ENCODE peak calls at places on chromosomes 7 and 10, in four cellular contexts. R is HL-60, F is GM12878, T is K562. Q is an unnamed sample.

GRCh38 chr10:126235091-126235978 is 152.9 kb downstream of the ADAM12 start:
- DNase-seq in T (no peak), F (no peak), R (no peak), Q (no peak)

GRCh38 chr10:15348579-15348978 is 22.5 kb downstream of the FAM171A1 start:
- DNase-seq in T (no peak), F (no peak), R (no peak), Q (no peak)

GRCh38 chr7:7672545-7673239 is 32.1 kb downstream of the UMAD1 start:
- DNase-seq in T (no peak), R (no peak), F (no peak), Q (no peak)

GRCh38 chr10:99426689-99427088 is 3.7 kb downstream of the GOT1 start:
- DNase-seq in F (no peak), R (no peak), T (no peak), Q (no peak)

GRCh38 chr10:5576154-5576748 is 51.5 kb downstream of the CALML3 start:
- DNase-seq in R (no peak), T (no peak), F (no peak), Q (no peak)

GRCh38 chr7:117673367-117673766 is 193.5 kb downstream of the CFTR start:
- DNase-seq in F (no peak), R (no peak), T (no peak), Q (no peak)

GRCh38 chr10:122279725-122280141 is 8.6 kb downstream of the BTBD16 start:
- DNase-seq in T (peak; percentile 25), R (no peak), F (no peak), Q (no peak)

GRCh38 chr10:132640326-132641125 is 102.9 kb downstream of the INPP5A start:
- DNase-seq in T (no peak), R (no peak), F (no peak), Q (no peak)

GRCh38 chr7:40301486-40302065 is 166.8 kb downstream of the SUGCT start:
- DNase-seq in T (no peak), R (no peak), F (no peak), Q (no peak)

GRCh38 chr10:115918812-115919211 is 354.2 kb downstream of the GFRA1 start:
- DNase-seq in F (no peak), R (no peak), T (no peak), Q (no peak)

GRCh38 chr10:85925201-85925750 is 441.3 kb downstream of the GRID1 start:
- DNase-seq in T (no peak), F (no peak), R (no peak), Q (no peak)

GRCh38 chr10:92208736-92209135 is 82.1 kb downstream of the CPEB3 start:
- DNase-seq in R (no peak), F (no peak), T (no peak), Q (no peak)

GRCh38 chr7:960269-960871 is 5.9 kb upstream of the ADAP1 start:
- DNase-seq in R (no peak), F (no peak), T (no peak), Q (no peak)

GRCh38 chr10:21649441-21649872 is 115.4 kb downstream of the MLLT10 start:
- DNase-seq in F (no peak), T (no peak), R (no peak), Q (no peak)

GRCh38 chr10:30254926-30255325 is 94.2 kb downstream of the MTPAP start:
- DNase-seq in F (no peak), R (no peak), T (no peak), Q (no peak)

GRCh38 chr7:151076863-151077704 is 3.5 kb downstream of the FASTK start:
- DNase-seq in T (peak; percentile 46), R (no peak), F (no peak), Q (no peak)

GRCh38 chr10:44830022-44830421 is 81.1 kb upstream of the TMEM72 start:
- DNase-seq in F (no peak), R (no peak), T (no peak), Q (no peak)

GRCh38 chr10:43140414-43140813 is 2.2 kb downstream of the CSGALNACT2 start:
- DNase-seq in F (no peak), R (no peak), T (no peak), Q (no peak)

GRCh38 chr10:116866987-116867595 is 17.8 kb downstream of the ENO4 start:
- DNase-seq in R (no peak), T (no peak), F (no peak), Q (no peak)

GRCh38 chr7:81447351-81447952 is 322.4 kb downstream of the HGF start:
- DNase-seq in F (no peak), T (no peak), R (no peak), Q (no peak)

GRCh38 chr7:44323381-44324203 is 1.8 kb downstream of the CAMK2B start:
- DNase-seq in R (no peak), F (no peak), T (no peak), Q (no peak)

GRCh38 chr7:122423591-122423990 is 119.0 kb upstream of the FEZF1 start:
- DNase-seq in R (no peak), F (no peak), T (no peak), Q (no peak)

GRCh38 chr10:35353805-35354204 is 17.5 kb downstream of the CCNY start:
- DNase-seq in F (no peak), R (no peak), T (no peak), Q (no peak)

GRCh38 chr10:119461923-119462322 is 80.6 kb downstream of the RGS10 start:
- DNase-seq in R (no peak), F (no peak), T (no peak), Q (no peak)

GRCh38 chr7:110771717-110772116 is 319.2 kb upstream of the LRRN3 start:
- DNase-seq in F (no peak), R (no peak), T (no peak), Q (no peak)
- TF ChIP-seq SPI1 in F (no peak), R (no peak), T (no peak), Q (no peak)

DNA sequence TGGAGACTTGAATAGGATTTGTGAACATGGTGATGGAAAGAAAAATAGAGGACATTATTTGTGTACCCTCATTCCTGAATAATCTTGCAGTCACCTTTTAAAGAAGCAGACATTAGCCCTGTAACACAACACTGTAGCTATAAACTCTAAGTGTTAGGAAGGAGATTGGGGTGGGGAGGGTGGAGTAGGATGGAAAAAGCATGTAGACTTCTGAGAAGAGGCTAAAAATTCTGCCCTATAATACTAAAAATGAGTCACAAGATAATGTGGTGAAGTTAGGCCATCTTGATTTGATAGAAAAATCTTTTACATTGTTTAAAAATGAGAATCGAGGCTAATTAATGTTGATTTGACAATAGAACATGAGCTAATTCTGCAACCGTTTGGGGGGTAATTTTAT is 128.8 kb downstream of the LCOR start:
- DNase-seq in R (no peak), F (no peak), T (no peak), Q (no peak)
- TF ChIP-seq SPI1 in R (no peak), F (no peak), T (no peak), Q (no peak)

DNA sequence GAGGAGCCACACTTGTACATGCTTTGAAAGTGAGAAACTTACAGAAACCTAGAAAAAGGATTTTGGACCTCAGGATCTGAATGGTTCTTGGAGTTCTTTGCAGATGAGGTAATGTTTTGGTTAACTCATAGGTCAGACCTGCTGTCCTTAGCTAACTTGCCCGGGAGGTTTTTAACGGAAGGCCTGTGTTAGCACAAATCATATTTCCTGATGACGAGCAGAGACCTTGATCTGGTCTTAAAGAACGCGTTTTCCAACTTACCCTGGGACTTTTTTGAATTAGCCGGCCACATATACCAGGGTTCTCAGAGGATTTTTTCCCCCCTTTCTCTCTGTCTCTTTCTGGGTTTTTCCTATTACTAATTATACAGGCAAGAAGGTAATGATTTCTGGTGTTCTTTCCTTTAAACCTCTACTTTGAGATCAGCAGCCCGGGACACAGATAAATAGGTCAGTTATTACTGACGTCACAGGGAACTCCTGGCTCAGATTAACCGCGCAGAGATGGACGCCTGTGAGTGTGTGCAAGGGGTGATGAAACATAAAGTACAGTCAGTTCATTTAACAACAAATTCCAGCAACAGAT is 101.8 kb upstream of the KLF6 start:
- DNase-seq in T (no peak), F (no peak), R (no peak), Q (no peak)
- TF ChIP-seq SPI1 in T (no peak), F (no peak), R (no peak), Q (no peak)

GRCh38 chr7:55157347-55158105 is 138.7 kb downstream of the EGFR start:
- DNase-seq in T (no peak), R (no peak), F (no peak), Q (no peak)

GRCh38 chr7:55154096-55154495 is 135.3 kb downstream of the EGFR start:
- DNase-seq in F (no peak), T (no peak), R (no peak), Q (no peak)

GRCh38 chr7:55158541-55158940 is 139.7 kb downstream of the EGFR start:
- DNase-seq in R (no peak), F (no peak), T (no peak), Q (no peak)

GRCh38 chr7:55156919-55157318 is 138.1 kb downstream of the EGFR start:
- DNase-seq in F (no peak), R (no peak), T (no peak), Q (no peak)

DNA sequence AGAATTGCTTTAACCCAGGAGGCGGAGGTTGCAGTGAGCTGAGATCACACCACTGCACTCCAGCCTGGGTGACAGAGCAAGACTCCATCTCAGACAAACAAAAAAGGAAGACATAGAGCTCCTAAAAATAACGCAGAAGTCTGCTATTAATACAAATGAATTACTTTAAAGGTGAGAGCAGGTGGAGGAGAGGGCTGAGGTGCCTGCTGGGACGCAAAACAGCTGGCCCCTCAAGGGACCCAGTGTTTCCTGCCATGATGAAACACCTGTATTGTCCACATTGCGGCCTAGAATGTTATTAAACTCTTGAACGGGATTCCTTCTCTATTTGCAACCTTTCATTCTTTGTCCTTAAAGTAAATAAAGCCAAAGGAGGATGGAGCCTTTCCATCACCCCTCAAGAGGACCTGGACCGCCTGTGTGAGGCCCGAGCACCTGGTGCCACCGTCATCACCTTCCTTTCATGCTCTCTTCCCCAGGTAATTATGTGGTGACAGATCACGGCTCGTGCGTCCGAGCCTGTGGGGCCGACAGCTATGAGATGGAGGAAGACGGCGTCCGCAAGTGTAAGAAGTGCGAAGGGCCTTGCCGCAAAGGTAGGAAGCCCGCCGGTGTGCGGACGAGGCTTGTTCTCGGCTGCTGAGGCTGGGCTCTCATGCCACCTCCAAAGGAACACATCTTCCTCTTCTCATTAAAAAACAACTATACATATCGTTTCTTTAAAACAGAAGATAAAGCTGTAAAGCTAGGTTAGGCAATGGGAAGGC is 136.7 kb downstream of the EGFR start:
- DNase-seq in T (no peak), F (no peak), R (no peak), Q (no peak)
- TF ChIP-seq SPI1 in T (no peak), F (no peak), R (no peak), Q (no peak)

DNA sequence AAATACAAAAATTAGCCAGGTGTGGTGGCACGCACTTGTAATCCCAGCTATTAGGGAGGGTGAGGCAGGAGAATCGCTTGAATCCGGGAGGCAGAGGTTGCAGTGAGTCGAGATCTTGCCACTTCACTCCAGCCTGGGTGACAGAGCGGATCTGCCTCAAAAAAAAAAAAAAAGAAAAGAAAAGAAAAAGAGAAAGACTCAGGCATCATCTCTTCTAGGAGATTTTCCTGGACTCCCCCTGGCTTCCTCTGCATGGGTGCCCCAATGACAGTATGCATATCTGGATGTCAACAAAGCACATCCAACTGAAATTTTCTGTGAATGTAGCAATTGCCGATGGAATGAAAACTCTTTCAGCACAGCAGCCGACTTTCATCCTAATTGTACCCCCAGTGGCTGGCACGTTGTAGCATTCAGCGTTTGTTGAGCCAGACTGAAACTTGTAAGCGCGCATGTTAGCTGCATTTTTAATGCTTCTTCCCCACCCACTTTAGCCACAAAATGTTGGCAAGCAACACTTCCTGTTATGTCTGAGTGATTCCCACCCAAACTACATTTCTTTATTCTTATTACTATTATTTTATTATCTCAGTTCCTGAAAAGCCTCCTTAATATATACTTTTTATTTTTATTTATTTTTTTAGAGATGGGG is 70.2 kb downstream of the PRTFDC1 start:
- DNase-seq in T (no peak), R (no peak), F (peak; percentile 53), Q (no peak)
- TF ChIP-seq SPI1 in T (no peak), R (no peak), F (peak; percentile 40), Q (peak; percentile 51)